ENCODE peak calls at places on chromosome 7, in eight cellular contexts. X is lower leg skin, B is testis, R is suprapubic skin, E is right lobe of liver, F is H1, P is A549, Z is upper lobe of left lung. T is an unnamed sample.

GRCh38 chr7:48154792-48155413 is 16.4 kb upstream of the ABCA13 start:
- DNase-seq in X (no peak), B (peak), R (no peak), E (peak), F (no peak), P (peak), Z (no peak), T (no peak)

GRCh38 chr7:8442814-8443304 is 9.4 kb downstream of the NXPH1 start:
- DNase-seq in X (no peak), B (peak), R (no peak), E (peak), F (peak), P (no peak), Z (peak), T (no peak)

GRCh38 chr7:30134523-30135270 is at the start of gene MTURN:
- DNase-seq in X (peak), B (peak), R (peak), E (peak), F (peak), P (peak), Z (peak), T (peak)

GRCh38 chr7:141992688-141993087 is 3.0 kb upstream of the MGAM start:
- DNase-seq in X (no peak), B (no peak), R (no peak), E (peak), F (no peak), P (no peak), Z (no peak), T (no peak)

GRCh38 chr7:101233907-101234547 is 3.6 kb downstream of the CLDN15 start:
- DNase-seq in X (no peak), B (no peak), R (no peak), E (no peak), F (peak), P (no peak), Z (no peak), T (no peak)

GRCh38 chr7:44196450-44196872 is 4.3 kb upstream of the YKT6 start:
- DNase-seq in X (no peak), B (peak), R (peak), E (no peak), F (peak), P (peak), Z (no peak), T (no peak)

GRCh38 chr7:1954366-1955004 is 278.3 kb downstream of the MAD1L1 start:
- DNase-seq in X (no peak), B (no peak), R (no peak), E (peak), F (no peak), P (no peak), Z (no peak), T (no peak)

GRCh38 chr7:43904533-43905208 is 1.7 kb downstream of the URGCP start:
- DNase-seq in X (no peak), B (no peak), R (no peak), E (no peak), F (no peak), P (no peak), Z (no peak), T (no peak)

GRCh38 chr7:22564511-22565045 is 64.6 kb upstream of the STEAP1B start:
- DNase-seq in X (no peak), B (no peak), R (no peak), E (no peak), F (no peak), P (no peak), Z (no peak), T (no peak)
- TF ChIP-seq POLR2A in X (no peak), B (no peak), R (no peak), E (no peak), F (no peak), P (no peak), Z (no peak), T (no peak)

GRCh38 chr7:106126170-106126938 is 14.2 kb upstream of the SYPL1 start:
- DNase-seq in X (no peak), B (no peak), R (no peak), E (no peak), F (no peak), P (no peak), Z (peak), T (no peak)

GRCh38 chr7:106129291-106129690 is 17.2 kb upstream of the SYPL1 start:
- DNase-seq in X (no peak), B (no peak), R (no peak), E (no peak), F (no peak), P (no peak), Z (no peak), T (no peak)

GRCh38 chr7:106125417-106125816 is 13.3 kb upstream of the SYPL1 start:
- DNase-seq in X (no peak), B (no peak), R (no peak), E (no peak), F (no peak), P (no peak), Z (no peak), T (no peak)

GRCh38 chr7:106127984-106128780 is 16.1 kb upstream of the SYPL1 start:
- DNase-seq in X (no peak), B (no peak), R (no peak), E (no peak), F (no peak), P (no peak), Z (no peak), T (no peak)

DNA sequence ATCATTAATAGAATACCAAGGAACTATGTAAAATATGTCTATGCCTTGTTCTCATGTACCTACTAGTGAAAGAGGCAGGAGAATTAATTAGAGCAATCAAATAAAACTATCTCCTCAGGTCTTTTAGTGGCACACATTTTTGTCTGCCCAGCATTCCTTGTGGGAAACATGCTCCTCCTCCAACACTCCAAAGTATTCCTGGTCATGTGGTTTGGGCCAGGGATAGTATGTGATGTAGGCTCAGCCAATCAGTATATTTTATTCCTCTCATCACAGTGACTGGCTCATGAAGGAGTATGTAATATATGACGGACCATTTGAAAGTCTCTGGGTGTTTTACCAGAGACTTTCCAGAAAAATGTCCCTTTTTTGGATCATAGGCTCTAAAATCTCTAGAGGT is 16.7 kb upstream of the SYPL1 start:
- DNase-seq in X (no peak), B (no peak), R (no peak), E (no peak), F (no peak), P (no peak), Z (no peak), T (no peak)
- TF ChIP-seq POLR2A in X (no peak), B (no peak), R (no peak), E (no peak), F (no peak), P (no peak), Z (no peak), T (no peak)

DNA sequence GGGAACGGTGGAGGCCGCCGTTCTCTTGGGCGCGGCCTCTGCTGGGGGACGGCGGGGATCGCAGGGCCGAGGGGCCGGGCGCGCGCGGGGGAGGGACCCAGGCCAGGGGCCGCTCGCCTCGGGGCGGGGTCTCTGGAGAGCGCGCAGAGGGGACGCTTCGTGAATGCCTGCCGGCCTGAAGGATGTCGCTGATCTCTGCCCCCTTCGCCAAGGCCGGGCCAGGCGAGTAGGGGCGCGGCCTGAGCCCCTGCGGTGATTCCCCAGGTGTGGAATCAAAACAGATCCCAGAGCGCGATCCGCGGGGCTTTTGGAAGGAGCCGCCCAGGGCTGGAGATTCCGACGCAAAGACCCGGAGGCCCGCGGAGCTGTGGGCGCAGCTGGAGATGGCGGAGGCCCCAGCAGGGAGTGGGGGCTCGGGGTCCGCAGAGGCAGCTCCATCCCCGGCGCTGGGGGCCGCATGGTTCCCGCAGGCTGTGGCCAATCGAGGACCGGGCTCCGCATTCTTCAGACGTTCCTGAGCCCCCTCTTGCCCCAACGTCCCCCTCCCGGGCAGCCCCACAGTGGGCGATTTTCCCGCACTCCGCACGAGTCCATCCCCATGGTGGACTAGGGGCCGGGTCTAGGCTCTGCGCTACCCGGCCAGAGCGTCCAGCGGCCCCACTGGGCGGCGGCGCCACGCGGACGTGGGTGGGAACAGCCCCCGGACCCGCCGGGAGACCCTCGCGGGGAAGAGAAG is 166.0 kb downstream of the ACTR3B start:
- DNase-seq in X (no peak), B (peak), R (no peak), E (no peak), F (peak), P (no peak), Z (no peak), T (no peak)
- TF ChIP-seq POLR2A in X (no peak), B (no peak), R (no peak), E (no peak), F (no peak), P (no peak), Z (no peak), T (no peak)

GRCh38 chr7:134167250-134167649 is 40.1 kb downstream of the LRGUK start:
- DNase-seq in X (no peak), B (no peak), R (no peak), E (no peak), F (no peak), P (no peak), Z (no peak), T (no peak)

DNA sequence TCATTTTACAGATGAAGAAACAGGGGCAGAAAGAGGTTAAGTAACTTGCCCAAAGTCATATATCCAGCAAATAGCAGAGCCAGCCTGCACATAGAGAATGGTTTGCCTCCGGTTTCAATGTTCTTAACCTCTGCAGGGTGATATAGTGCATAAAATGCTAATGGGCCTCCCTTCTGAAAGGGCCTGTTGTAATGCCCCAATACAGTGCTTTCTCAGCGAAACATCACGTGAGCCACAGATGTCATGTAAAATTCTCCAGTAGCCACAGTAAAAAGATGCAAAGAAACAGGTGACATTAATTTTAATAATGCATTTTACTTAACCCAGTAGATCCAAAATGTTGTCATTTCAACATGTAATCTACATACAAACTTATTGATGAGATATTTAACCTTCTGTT is 38.1 kb downstream of the LRGUK start:
- DNase-seq in X (no peak), B (no peak), R (no peak), E (no peak), F (no peak), P (no peak), Z (no peak), T (no peak)
- TF ChIP-seq POLR2A in X (no peak), B (no peak), R (no peak), E (no peak), F (no peak), P (no peak), Z (no peak), T (no peak)

GRCh38 chr7:123533553-123533917 is 860 bp downstream of the IQUB start:
- DNase-seq in X (no peak), B (no peak), R (no peak), E (no peak), F (no peak), P (no peak), Z (no peak), T (no peak)

GRCh38 chr7:123533929-123534382 is 439 bp downstream of the IQUB start:
- DNase-seq in X (no peak), B (peak), R (no peak), E (no peak), F (no peak), P (no peak), Z (no peak), T (no peak)

GRCh38 chr7:123537026-123537642 is 2.7 kb upstream of the IQUB start:
- DNase-seq in X (no peak), B (no peak), R (no peak), E (no peak), F (no peak), P (no peak), Z (no peak), T (no peak)

GRCh38 chr7:123535517-123535916 is 1.1 kb upstream of the IQUB start:
- DNase-seq in X (no peak), B (peak), R (no peak), E (peak), F (no peak), P (no peak), Z (no peak), T (no peak)

GRCh38 chr7:123534383-123535260 is at the start of gene IQUB:
- DNase-seq in X (peak), B (peak), R (peak), E (peak), F (peak), P (peak), Z (peak), T (peak)
- TF ChIP-seq POLR2A in X (no peak), B (no peak), R (no peak), E (no peak), F (peak), P (no peak), Z (peak), T (peak)

GRCh38 chr7:99141756-99142726 is 1.9 kb downstream of the SMURF1 start:
- DNase-seq in X (peak), B (peak), R (peak), E (peak), F (peak), P (peak), Z (peak), T (no peak)
- TF ChIP-seq POLR2A in X (no peak), B (no peak), R (no peak), E (no peak), F (peak), P (peak), Z (no peak), T (no peak)

T was measured in GM12892.